ENCODE peak calls at places on chromosomes 5 and 9, in ten cellular contexts. U is ovary; Y is HCT116; B is OCI-LY7; P is gastrocnemius medialis; D is suprapubic skin; K is psoas muscle; S is CD4-positive, CD25-positive, alpha-beta regulatory T cell; A is fibroblast of lung; Q is right cardiac atrium. C is an unnamed sample.
A peak's percentile ranks its signal among the peaks of the same experiment; 100 is the strongest.

GRCh38 chr9:126986506-126986951 is 71.9 kb downstream of the RALGPS1 start:
- DNase-seq in Q (no peak), U (no peak), S (peak; percentile 67), A (peak; percentile 31), B (no peak), D (no peak), K (no peak), Y (peak; percentile 16), P (no peak), C (no peak)

GRCh38 chr9:79572032-79572890 is 496 bp downstream of the TLE4 start:
- DNase-seq in P (peak; percentile 39), B (peak; percentile 59), S (peak; percentile 37), Y (no peak), Q (peak; percentile 80), A (peak; percentile 33), U (no peak), D (peak; percentile 71), K (peak; percentile 61), C (peak; percentile 92)

GRCh38 chr5:126414874-126415502 is 8.2 kb upstream of the GRAMD2B start:
- DNase-seq in S (no peak), B (no peak), K (no peak), P (peak; percentile 33), Q (peak; percentile 46), D (no peak), A (peak; percentile 90), Y (no peak), U (peak; percentile 37), C (no peak)

GRCh38 chr5:141208478-141208877 is at the start of gene PCDHB12:
- DNase-seq in Y (no peak), B (peak; percentile 19), Q (no peak), P (no peak), U (peak; percentile 23), D (no peak), A (no peak), S (peak; percentile 2), K (no peak), C (no peak)

GRCh38 chr5:2752059-2752874 is 790 bp upstream of the IRX2 start:
- DNase-seq in P (no peak), K (no peak), Q (peak; percentile 58), B (no peak), D (peak; percentile 85), U (no peak), A (no peak), S (no peak), Y (no peak), C (no peak)

GRCh38 chr5:14696057-14696456 is 31.5 kb downstream of the OTULIN start:
- DNase-seq in B (no peak), S (no peak), U (no peak), P (no peak), Q (no peak), K (no peak), Y (no peak), D (no peak), A (no peak), C (no peak)

GRCh38 chr5:31383734-31384133 is 148.2 kb downstream of the DROSHA start:
- DNase-seq in Q (no peak), D (no peak), K (no peak), A (no peak), P (no peak), Y (no peak), B (no peak), S (no peak), U (no peak), C (no peak)

GRCh38 chr9:130766031-130766903 is 68.8 kb upstream of the ABL1 start:
- DNase-seq in D (no peak), A (no peak), P (no peak), S (no peak), U (no peak), Y (no peak), Q (peak; percentile 38), B (no peak), K (peak; percentile 39), C (no peak)

GRCh38 chr5:56673171-56673570 is 142.2 kb upstream of the MAP3K1 start:
- DNase-seq in D (no peak), B (peak; percentile 42), P (no peak), K (no peak), Y (no peak), U (no peak), S (peak; percentile 61), A (no peak), Q (no peak), C (no peak)

GRCh38 chr5:56669534-56670483 is 145.5 kb upstream of the MAP3K1 start:
- DNase-seq in Y (no peak), S (peak; percentile 89), U (no peak), K (peak; percentile 42), B (peak; percentile 98), P (peak; percentile 40), D (peak; percentile 83), Q (peak; percentile 52), A (peak; percentile 66), C (peak; percentile 88)

GRCh38 chr5:56668996-56669395 is 146.4 kb upstream of the MAP3K1 start:
- DNase-seq in B (peak; percentile 27), Y (no peak), A (no peak), P (no peak), U (no peak), K (no peak), S (no peak), Q (no peak), D (no peak), C (no peak)

GRCh38 chr5:56670916-56671315 is 144.4 kb upstream of the MAP3K1 start:
- DNase-seq in D (no peak), U (no peak), P (no peak), B (no peak), A (peak; percentile 11), Q (no peak), Y (no peak), S (no peak), K (no peak), C (no peak)

GRCh38 chr5:56671571-56671970 is 143.8 kb upstream of the MAP3K1 start:
- DNase-seq in A (no peak), K (no peak), Y (no peak), P (no peak), D (no peak), B (no peak), S (no peak), U (no peak), Q (no peak), C (no peak)
- H3K27ac ChIP-seq in A (no peak overlapping the region), K (no peak overlapping the region), Y (no peak overlapping the region), P (no peak overlapping the region), D (no peak overlapping the region), B (peak overlapping the region; percentile 97), S (no peak overlapping the region), U (no peak overlapping the region), Q (no peak overlapping the region), C (peak overlapping the region; percentile 89)

GRCh38 chr9:69463497-69464068 is 138.6 kb downstream of the ENTREP1 start:
- DNase-seq in U (no peak), P (no peak), Y (no peak), K (no peak), Q (no peak), S (no peak), D (no peak), B (no peak), A (no peak), C (no peak)

GRCh38 chr9:69462394-69462793 is 137.4 kb downstream of the ENTREP1 start:
- DNase-seq in D (no peak), P (no peak), Y (no peak), Q (no peak), S (no peak), K (no peak), A (no peak), B (no peak), U (no peak), C (no peak)

GRCh38 chr9:69466151-69466550 is 141.1 kb downstream of the ENTREP1 start:
- DNase-seq in Q (no peak), S (no peak), Y (no peak), A (peak; percentile 11), D (no peak), U (no peak), B (no peak), P (no peak), K (no peak), C (no peak)

GRCh38 chr9:69468380-69468779 is 143.4 kb downstream of the ENTREP1 start:
- DNase-seq in K (no peak), P (no peak), U (no peak), Q (no peak), S (no peak), A (no peak), B (no peak), D (no peak), Y (no peak), C (no peak)

GRCh38 chr9:69465473-69465872 is 140.5 kb downstream of the ENTREP1 start:
- DNase-seq in D (no peak), Q (peak; percentile 70), A (no peak), U (peak; percentile 71), B (no peak), P (peak; percentile 32), S (no peak), Y (no peak), K (peak; percentile 57), C (no peak)
- H3K27ac ChIP-seq in D (no peak overlapping the region), Q (no peak overlapping the region), A (no peak overlapping the region), U (no peak overlapping the region), B (no peak overlapping the region), P (peak overlapping the region; percentile 30), S (no peak overlapping the region), Y (no peak overlapping the region), K (no peak overlapping the region), C (no peak overlapping the region)

GRCh38 chr5:139658928-139659667 is 10.9 kb downstream of the CXXC5 start:
- DNase-seq in B (no peak), A (peak; percentile 60), P (peak; percentile 90), Q (peak; percentile 84), U (no peak), D (no peak), Y (no peak), S (no peak), K (peak; percentile 57), C (no peak)

GRCh38 chr5:139660105-139660915 is 12.2 kb downstream of the CXXC5 start:
- DNase-seq in K (peak; percentile 85), U (no peak), Y (no peak), Q (peak; percentile 88), P (peak; percentile 96), A (no peak), D (no peak), S (no peak), B (peak; percentile 32), C (peak; percentile 86)

GRCh38 chr5:139659673-139660072 is 11.5 kb downstream of the CXXC5 start:
- DNase-seq in B (no peak), S (no peak), D (no peak), K (no peak), P (no peak), Q (peak; percentile 78), U (no peak), A (no peak), Y (no peak), C (no peak)

GRCh38 chr5:139657363-139658321 is 9.5 kb downstream of the CXXC5 start:
- DNase-seq in K (no peak), Y (no peak), P (no peak), U (no peak), B (no peak), D (no peak), A (no peak), Q (peak; percentile 75), S (no peak), C (peak; percentile 81)

DNA sequence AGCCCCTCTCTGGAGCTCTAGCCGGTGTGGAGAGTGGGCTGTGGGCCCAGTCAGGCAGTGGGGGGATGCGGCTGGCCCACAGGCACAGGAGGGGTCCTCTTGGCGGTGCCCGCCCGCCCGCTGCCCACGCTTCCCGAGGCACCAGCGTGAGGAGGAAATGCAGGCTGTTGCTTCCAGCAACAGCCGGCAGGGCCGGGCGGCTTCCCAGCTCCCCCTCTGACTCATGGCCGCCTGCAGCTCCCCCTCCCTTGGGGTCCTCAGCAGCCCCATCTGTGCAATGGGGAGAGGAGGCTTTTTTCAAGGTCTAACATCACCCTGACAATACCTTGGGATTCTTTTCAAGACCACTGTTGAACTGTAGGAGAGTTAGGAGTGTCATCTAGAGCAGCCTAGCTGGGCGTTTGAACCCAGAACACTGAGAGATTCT is 10.4 kb downstream of the CXXC5 start:
- DNase-seq in D (no peak), A (no peak), S (no peak), U (no peak), B (no peak), K (peak; percentile 63), Y (no peak), Q (peak; percentile 79), P (peak; percentile 69), C (peak; percentile 84)
- H3K27ac ChIP-seq in D (peak overlapping the region; percentile 92), A (peak overlapping the region; percentile 82), S (no peak overlapping the region), U (no peak overlapping the region), B (peak overlapping the region; percentile 20), K (peak overlapping the region; percentile 98), Y (peak overlapping the region; percentile 97), Q (peak overlapping the region; percentile 85), P (peak overlapping the region; percentile 97), C (peak overlapping the region; percentile 92)

DNA sequence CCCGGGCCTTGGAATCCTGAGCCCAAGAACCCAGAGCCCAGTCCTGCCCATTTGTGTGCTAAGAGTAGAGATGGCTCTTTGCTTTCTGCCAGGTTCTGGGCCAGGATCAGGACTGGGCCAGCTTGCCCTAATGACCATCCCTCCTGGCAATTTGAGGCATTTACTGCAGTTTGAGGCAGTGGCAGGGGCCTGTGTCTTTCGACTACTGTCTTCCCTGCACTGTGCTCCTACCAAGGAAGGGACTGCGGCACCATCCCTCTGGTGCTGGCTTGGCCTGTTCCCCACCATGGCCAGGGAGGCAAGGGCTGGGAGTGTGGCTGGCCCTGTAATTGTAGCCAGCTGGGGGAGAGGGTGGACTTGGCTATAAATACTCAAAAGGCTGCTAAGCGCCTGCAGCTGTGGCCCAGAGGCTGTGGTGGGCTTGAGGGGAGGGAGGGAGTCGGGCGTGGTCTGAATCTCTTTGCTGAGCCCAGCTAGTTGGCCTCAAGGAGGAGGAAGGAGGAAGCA is 4.6 kb downstream of the ENHO start:
- DNase-seq in Y (no peak), D (no peak), K (no peak), B (no peak), S (no peak), A (no peak), Q (no peak), P (no peak), U (no peak), C (no peak)
- H3K27ac ChIP-seq in Y (no peak overlapping the region), D (no peak overlapping the region), K (no peak overlapping the region), B (no peak overlapping the region), S (no peak overlapping the region), A (no peak overlapping the region), Q (no peak overlapping the region), P (no peak overlapping the region), U (no peak overlapping the region), C (no peak overlapping the region)